ENCODE peak calls at places on chromosome 14, in eight cellular contexts. Q, O, E, J, S, W, P and B are unnamed samples.

GRCh38 chr14:39265741-39266588 is 32.2 kb downstream of the MIA2 start:
- DNase-seq in Q (peak), O (no peak), E (no peak), J (no peak), S (no peak), W (no peak), P (no peak), B (no peak)

GRCh38 chr14:93301821-93302447 is 30.9 kb downstream of the BTBD7 start:
- DNase-seq in Q (no peak), O (no peak), E (no peak), J (no peak), S (no peak), W (no peak), P (no peak), B (no peak)

GRCh38 chr14:95038521-95039250 is 118.6 kb downstream of the DICER1 start:
- DNase-seq in Q (no peak), O (no peak), E (peak), J (peak), S (no peak), W (peak), P (no peak), B (no peak)

GRCh38 chr14:101223147-101223546 is 319.6 kb upstream of the RTL1 start:
- DNase-seq in Q (no peak), O (no peak), E (no peak), J (peak), S (no peak), W (no peak), P (no peak), B (peak)

GRCh38 chr14:61080591-61081010 is 99.6 kb downstream of the SLC38A6 start:
- DNase-seq in Q (no peak), O (no peak), E (no peak), J (no peak), S (peak), W (peak), P (peak), B (no peak)

GRCh38 chr14:91732859-91733477 is 1.1 kb upstream of the CATSPERB start:
- DNase-seq in Q (no peak), O (no peak), E (no peak), J (no peak), S (no peak), W (no peak), P (no peak), B (no peak)

GRCh38 chr14:87960013-87960787 is 32.8 kb downstream of the GALC start:
- DNase-seq in Q (no peak), O (no peak), E (no peak), J (no peak), S (no peak), W (no peak), P (no peak), B (no peak)

GRCh38 chr14:59964251-59965007 is 44.5 kb downstream of the LRRC9 start:
- DNase-seq in Q (no peak), O (no peak), E (no peak), J (no peak), S (peak), W (no peak), P (peak), B (no peak)

GRCh38 chr14:50954811-50955372 is 10.6 kb upstream of the PYGL start:
- DNase-seq in Q (no peak), O (no peak), E (no peak), J (no peak), S (no peak), W (peak), P (peak), B (no peak)

GRCh38 chr14:104872469-104873341 is 7.6 kb downstream of the CEP170B start:
- DNase-seq in Q (no peak), O (peak), E (no peak), J (no peak), S (no peak), W (no peak), P (no peak), B (no peak)

GRCh38 chr14:64914237-64914971 is at the start of gene CHURC1:
- DNase-seq in Q (peak), O (peak), E (peak), J (peak), S (peak), W (peak), P (peak), B (peak)

GRCh38 chr14:31229638-31230229 is 22.1 kb upstream of the HECTD1 start:
- DNase-seq in Q (no peak), O (no peak), E (peak), J (peak), S (peak), W (no peak), P (no peak), B (peak)

GRCh38 chr14:31128601-31129526 is 78.7 kb downstream of the HECTD1 start:
- DNase-seq in Q (no peak), O (no peak), E (no peak), J (no peak), S (no peak), W (peak), P (peak), B (no peak)

GRCh38 chr14:55893695-55894094 is 224.5 kb upstream of the PELI2 start:
- DNase-seq in Q (no peak), O (no peak), E (no peak), J (no peak), S (no peak), W (no peak), P (no peak), B (no peak)

GRCh38 chr14:48731260-48731659 is 854.9 kb downstream of the RPS29 start:
- DNase-seq in Q (no peak), O (no peak), E (no peak), J (no peak), S (no peak), W (no peak), P (no peak), B (no peak)
- TF ChIP-seq CTCF in Q (no peak), O (no peak), E (no peak), J (no peak), S (no peak), W (no peak), P (no peak), B (no peak)

GRCh38 chr14:89219056-89219455 is 198.0 kb downstream of the FOXN3 start:
- DNase-seq in Q (no peak), O (no peak), E (no peak), J (no peak), S (no peak), W (no peak), P (no peak), B (no peak)

GRCh38 chr14:89215166-89215940 is 201.7 kb downstream of the FOXN3 start:
- DNase-seq in Q (no peak), O (no peak), E (no peak), J (no peak), S (no peak), W (no peak), P (no peak), B (no peak)

GRCh38 chr14:89217876-89218275 is 199.2 kb downstream of the FOXN3 start:
- DNase-seq in Q (no peak), O (no peak), E (no peak), J (no peak), S (no peak), W (no peak), P (no peak), B (no peak)

GRCh38 chr14:89212386-89213235 is 204.4 kb downstream of the FOXN3 start:
- DNase-seq in Q (no peak), O (no peak), E (no peak), J (no peak), S (no peak), W (no peak), P (no peak), B (no peak)

GRCh38 chr14:89214221-89214965 is 202.6 kb downstream of the FOXN3 start:
- DNase-seq in Q (no peak), O (peak), E (no peak), J (peak), S (no peak), W (no peak), P (no peak), B (no peak)
- TF ChIP-seq CTCF in Q (no peak), O (peak), E (no peak), J (no peak), S (no peak), W (no peak), P (no peak), B (no peak)

GRCh38 chr14:105974902-105975301 is 448.5 kb downstream of the TMEM121 start:
- DNase-seq in Q (no peak), O (no peak), E (no peak), J (peak), S (no peak), W (peak), P (no peak), B (no peak)
- TF ChIP-seq CTCF in Q (no peak), O (peak), E (no peak), J (no peak), S (no peak), W (peak), P (no peak), B (no peak)

GRCh38 chr14:68686724-68687123 is 106.1 kb downstream of the ZFP36L1 start:
- DNase-seq in Q (no peak), O (no peak), E (no peak), J (peak), S (no peak), W (no peak), P (peak), B (peak)

GRCh38 chr14:68689426-68689825 is 103.4 kb downstream of the ZFP36L1 start:
- DNase-seq in Q (no peak), O (no peak), E (no peak), J (no peak), S (no peak), W (no peak), P (no peak), B (no peak)

GRCh38 chr14:68690106-68690960 is 102.5 kb downstream of the ZFP36L1 start:
- DNase-seq in Q (no peak), O (no peak), E (no peak), J (no peak), S (no peak), W (no peak), P (no peak), B (peak)

GRCh38 chr14:68687746-68688145 is 105.1 kb downstream of the ZFP36L1 start:
- DNase-seq in Q (no peak), O (no peak), E (no peak), J (peak), S (no peak), W (no peak), P (no peak), B (peak)

GRCh38 chr14:68688872-68689371 is 103.9 kb downstream of the ZFP36L1 start:
- DNase-seq in Q (no peak), O (no peak), E (no peak), J (peak), S (no peak), W (no peak), P (peak), B (peak)
- TF ChIP-seq CTCF in Q (no peak), O (no peak), E (no peak), J (no peak), S (peak), W (no peak), P (peak), B (no peak)

DNA sequence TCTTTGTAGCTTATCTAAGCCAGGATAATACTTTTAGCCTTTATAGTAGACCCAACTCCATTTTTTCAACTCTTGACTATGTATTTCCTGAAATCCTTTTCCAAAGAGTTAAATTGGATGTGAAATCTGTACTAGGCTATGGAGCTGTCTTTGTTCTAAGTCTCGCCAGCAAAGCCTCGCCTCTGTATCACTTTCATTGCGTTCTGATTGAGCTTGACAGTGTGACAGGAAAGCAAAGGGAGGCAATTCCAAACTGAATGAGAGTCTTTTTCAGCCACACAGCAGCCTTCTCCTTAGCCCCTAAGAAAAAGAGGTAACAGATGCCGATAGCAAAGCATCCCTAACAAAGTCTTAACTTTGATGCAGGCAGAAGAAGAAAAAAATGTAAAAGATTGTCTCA is 154.6 kb upstream of the OTX2 start:
- DNase-seq in Q (no peak), O (no peak), E (no peak), J (no peak), S (no peak), W (no peak), P (no peak), B (no peak)
- TF ChIP-seq CTCF in Q (no peak), O (no peak), E (no peak), J (no peak), S (no peak), W (no peak), P (no peak), B (no peak)

DNA sequence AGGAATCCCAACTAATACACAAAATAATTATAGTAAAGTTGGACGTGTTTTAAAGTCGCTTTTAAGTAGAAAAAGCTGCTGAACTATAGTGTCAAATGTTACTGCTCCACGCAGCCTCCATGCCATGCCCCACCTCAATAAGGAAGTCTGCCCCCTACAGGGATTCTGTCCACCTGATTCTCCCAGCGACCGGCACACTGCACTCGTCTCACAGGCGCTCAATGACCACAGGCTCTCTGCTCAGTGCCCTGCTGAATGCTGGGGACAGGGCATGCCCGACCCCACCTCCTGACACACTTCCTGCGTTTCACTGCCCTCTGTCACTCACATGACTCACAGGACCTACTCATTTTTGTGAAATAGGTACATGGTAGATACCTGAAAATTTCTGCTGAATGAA is 48.9 kb downstream of the BDKRB1 start:
- DNase-seq in Q (no peak), O (no peak), E (no peak), J (no peak), S (no peak), W (no peak), P (no peak), B (no peak)
- TF ChIP-seq CTCF in Q (no peak), O (no peak), E (no peak), J (no peak), S (peak), W (no peak), P (peak), B (no peak)

DNA sequence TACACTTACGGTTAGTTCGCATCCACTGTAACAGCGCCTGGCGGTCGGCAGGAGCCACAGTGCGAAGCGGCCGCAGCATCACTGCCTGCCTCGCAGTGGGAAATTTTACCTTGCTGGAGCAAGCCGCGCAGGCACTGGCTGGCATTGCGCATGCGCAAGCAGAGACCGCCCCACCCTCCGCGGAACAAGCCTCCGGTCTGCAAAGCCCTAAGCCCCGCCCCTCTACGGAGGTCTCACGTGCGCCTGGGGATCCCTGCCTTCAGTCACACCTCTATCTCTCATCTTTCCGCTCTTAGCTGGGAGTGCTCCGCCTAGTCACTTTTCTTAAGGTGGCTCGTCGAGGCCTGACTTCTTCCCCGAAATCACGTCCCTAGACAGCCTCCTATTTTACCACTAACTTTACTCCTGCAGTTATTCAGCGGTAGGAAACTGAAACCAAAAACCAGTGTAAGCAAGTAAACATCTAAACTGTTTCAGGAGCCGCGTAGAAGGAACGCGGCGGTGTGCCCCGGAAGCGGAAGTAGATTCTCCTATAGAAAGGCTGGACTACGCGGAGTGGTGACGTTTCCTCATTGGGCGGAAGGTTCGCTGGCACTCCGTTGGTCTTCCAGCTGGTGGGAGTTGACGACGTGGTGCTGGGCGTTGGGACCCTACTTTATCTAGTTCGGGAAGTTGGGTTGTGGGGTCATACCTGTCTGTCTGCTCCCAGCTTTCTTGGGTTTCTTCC is at the start of gene SRP54:
- DNase-seq in Q (peak), O (peak), E (peak), J (peak), S (peak), W (peak), P (peak), B (peak)
- TF ChIP-seq CTCF in Q (no peak), O (no peak), E (no peak), J (peak), S (peak), W (no peak), P (no peak), B (no peak)

GRCh38 chr14:20247651-20248246 is 8.7 kb downstream of the OR11H4 start:
- DNase-seq in Q (peak), O (no peak), E (no peak), J (no peak), S (no peak), W (no peak), P (peak), B (no peak)
- TF ChIP-seq CTCF in Q (peak), O (no peak), E (no peak), J (no peak), S (no peak), W (peak), P (peak), B (no peak)